ENCODE peak calls at places on chromosomes 11 and 22, in five cellular contexts. E, X, A, C and N are unnamed samples.

GRCh38 chr11:11076276-11076675 is 218.4 kb upstream of the ZBED5 start:
- DNase-seq in X (no peak), E (no peak), C (no peak), A (no peak), N (no peak)

GRCh38 chr11:131980199-131980598 is 609.8 kb downstream of the NTM start:
- DNase-seq in X (no peak), A (no peak), C (no peak), E (no peak), N (no peak)

GRCh38 chr11:132402056-132402684 is 1031.8 kb downstream of the NTM start:
- DNase-seq in C (peak; percentile 47), E (peak; percentile 19), X (peak; percentile 43), A (no peak), N (no peak)

GRCh38 chr22:20167643-20168322 is 16.9 kb upstream of the CCDC188 start:
- DNase-seq in E (no peak), A (no peak), X (no peak), C (no peak), N (no peak)

GRCh38 chr11:76730887-76731286 is 52.3 kb upstream of the TSKU start:
- DNase-seq in C (no peak), E (no peak), A (no peak), X (no peak), N (no peak)

GRCh38 chr11:130148927-130149326 is 10.7 kb upstream of the ST14 start:
- DNase-seq in A (no peak), C (no peak), E (no peak), X (no peak), N (no peak)

GRCh38 chr11:36775157-36775556 is 177.1 kb upstream of the RAG2 start:
- DNase-seq in X (no peak), A (no peak), C (no peak), E (no peak), N (no peak)

GRCh38 chr11:85279267-85279666 is 347.9 kb downstream of the DLG2 start:
- DNase-seq in E (no peak), C (no peak), A (no peak), X (no peak), N (no peak)

GRCh38 chr11:123718075-123718868 is 23.2 kb downstream of the ZNF202 start:
- DNase-seq in C (no peak), A (no peak), E (no peak), X (no peak), N (no peak)

GRCh38 chr11:12258451-12258850 is 118.9 kb upstream of the PARVA start:
- DNase-seq in A (peak; percentile 65), X (no peak), C (no peak), E (no peak), N (no peak)

GRCh38 chr11:30908857-30909256 is 322.7 kb upstream of the MPPED2 start:
- DNase-seq in C (no peak), A (no peak), E (no peak), X (no peak), N (no peak)

GRCh38 chr11:111735262-111736116 is 30.7 kb downstream of the PPP2R1B start:
- DNase-seq in A (no peak), E (peak; percentile 63), X (no peak), C (peak; percentile 27), N (peak; percentile 70)

GRCh38 chr11:2581931-2582435 is 117.8 kb downstream of the KCNQ1OT1 start:
- DNase-seq in X (no peak), A (no peak), E (peak; percentile 5), C (no peak), N (no peak)

GRCh38 chr22:33851240-33851639 is 69.0 kb downstream of the LARGE1 start:
- DNase-seq in X (no peak), C (no peak), A (no peak), E (no peak), N (no peak)

GRCh38 chr22:45503816-45504702 is 1.4 kb downstream of the FBLN1 start:
- DNase-seq in E (no peak), X (peak; percentile 98), C (peak; percentile 68), A (no peak), N (no peak)

GRCh38 chr11:76459299-76459698 is 14.5 kb downstream of the EMSY start:
- DNase-seq in C (no peak), E (no peak), A (no peak), X (no peak), N (no peak)

GRCh38 chr11:128488471-128488870 is 98.9 kb downstream of the ETS1 start:
- DNase-seq in A (no peak), C (no peak), X (no peak), E (no peak), N (no peak)

GRCh38 chr11:119714590-119714989 is 14.4 kb downstream of the NECTIN1 start:
- DNase-seq in A (no peak), E (no peak), C (no peak), X (no peak), N (no peak)

GRCh38 chr11:119716475-119717057 is 12.4 kb downstream of the NECTIN1 start:
- DNase-seq in X (no peak), E (no peak), A (no peak), C (no peak), N (no peak)

GRCh38 chr11:119720311-119720710 is 8.7 kb downstream of the NECTIN1 start:
- DNase-seq in A (no peak), C (no peak), X (no peak), E (no peak), N (no peak)

GRCh38 chr11:119721129-119722120 is 7.6 kb downstream of the NECTIN1 start:
- DNase-seq in X (peak; percentile 48), E (no peak), C (no peak), A (peak; percentile 67), N (peak; percentile 58)

GRCh38 chr11:119717839-119718534 is 11.0 kb downstream of the NECTIN1 start:
- DNase-seq in A (peak; percentile 13), C (no peak), E (no peak), X (peak; percentile 82), N (no peak)
- H3K4me1 ChIP-seq in A (peaks cover 66% of the 10 kb centered on the region), C (peaks cover 27% of the 10 kb centered on the region), E (no peaks in the 10 kb centered on the region), X (peaks cover 68% of the 10 kb centered on the region), N (peaks cover 16% of the 10 kb centered on the region)

DNA sequence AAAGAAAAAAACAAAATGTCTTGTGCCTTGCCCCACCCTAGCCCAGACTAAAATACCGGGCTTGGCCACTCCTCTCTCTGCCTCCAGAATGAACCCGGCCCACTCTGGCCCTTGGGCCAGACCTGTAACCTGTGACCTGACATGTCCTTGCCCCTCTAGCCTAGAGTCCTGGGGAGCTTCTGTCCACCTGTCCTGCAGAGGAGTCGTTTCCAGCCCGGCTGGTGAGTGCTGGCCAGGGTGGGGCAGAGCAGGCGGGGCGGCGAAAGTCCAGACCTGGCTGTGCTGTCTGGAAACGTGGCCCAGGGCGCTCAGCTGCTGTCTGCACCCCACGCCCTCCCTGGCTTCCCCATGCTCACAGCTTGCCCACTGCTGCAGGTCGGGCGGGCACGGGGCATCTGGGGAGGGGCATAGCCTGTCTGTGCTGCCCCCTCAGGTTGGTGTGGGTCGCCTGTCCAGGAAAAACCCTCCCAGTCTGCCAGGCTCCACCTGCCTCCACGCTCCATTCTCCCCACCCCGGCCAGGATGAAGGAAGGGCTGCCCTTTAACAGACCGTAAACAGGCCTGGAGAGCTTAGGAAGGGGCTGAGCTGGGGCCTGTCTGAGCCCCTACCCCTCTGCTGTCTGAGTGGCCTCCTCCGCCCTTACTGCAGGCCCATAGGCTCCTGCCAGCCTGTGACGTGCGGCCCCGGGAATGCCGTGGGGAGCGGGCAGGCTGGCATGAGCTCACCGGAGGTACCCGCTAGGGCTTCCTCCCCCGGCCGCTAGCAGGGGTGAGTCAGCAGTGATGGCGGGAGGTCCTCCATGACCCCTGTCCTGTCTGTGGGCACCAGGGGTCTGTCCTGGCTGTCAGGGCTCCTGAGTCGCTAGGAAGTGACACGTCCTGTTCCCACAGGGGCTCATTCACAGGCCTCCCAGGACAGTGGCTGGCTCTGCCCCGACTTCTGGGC is 1.9 kb downstream of the CD151 start:
- DNase-seq in E (peak; percentile 86), A (no peak), X (no peak), C (no peak), N (peak; percentile 86)
- H3K4me1 ChIP-seq in E (peaks cover 32% of the 10 kb centered on the region), A (peaks cover 75% of the 10 kb centered on the region), X (peaks cover 30% of the 10 kb centered on the region), C (peaks cover 40% of the 10 kb centered on the region), N (peaks cover 47% of the 10 kb centered on the region)

DNA sequence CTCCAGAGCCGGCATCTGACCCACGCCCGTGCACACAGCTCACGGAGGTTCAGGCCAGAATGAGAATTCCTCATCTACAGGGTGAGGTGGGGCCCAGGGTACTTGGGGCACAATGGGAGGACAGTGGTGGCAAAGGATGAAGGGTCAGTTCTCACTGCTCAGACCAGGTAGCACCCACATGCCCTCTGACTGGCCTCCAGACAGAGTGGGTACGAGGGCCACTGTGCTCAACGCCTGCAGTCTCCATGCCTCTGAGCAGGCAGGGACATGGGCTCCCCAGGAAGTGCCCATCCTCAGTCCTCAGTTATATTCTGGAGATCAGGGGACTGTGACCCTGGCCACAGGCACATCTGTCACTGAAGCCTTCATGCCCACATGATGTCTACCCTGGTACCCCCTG is 13.0 kb upstream of the CDC42BPG start:
- DNase-seq in A (no peak), X (no peak), E (no peak), C (no peak), N (no peak)
- H3K4me1 ChIP-seq in A (peaks cover 43% of the 10 kb centered on the region), X (peaks cover 4% of the 10 kb centered on the region), E (peaks cover 45% of the 10 kb centered on the region), C (peaks cover 33% of the 10 kb centered on the region), N (peaks cover 44% of the 10 kb centered on the region)

GRCh38 chr22:50502096-50502495 is 5.4 kb downstream of the LMF2 start:
- DNase-seq in E (no peak), C (no peak), A (no peak), X (no peak), N (no peak)

GRCh38 chr22:50502628-50503474 is 4.7 kb downstream of the LMF2 start:
- DNase-seq in C (no peak), A (no peak), E (no peak), X (no peak), N (no peak)

GRCh38 chr22:50504245-50505211 is 3.0 kb downstream of the LMF2 start:
- DNase-seq in E (no peak), C (no peak), X (no peak), A (no peak), N (no peak)

GRCh38 chr22:50505276-50505775 is 2.2 kb downstream of the LMF2 start:
- DNase-seq in X (no peak), A (no peak), C (no peak), E (no peak), N (no peak)

GRCh38 chr22:50503475-50504145 is 3.9 kb downstream of the LMF2 start:
- DNase-seq in A (no peak), C (no peak), E (no peak), X (no peak), N (no peak)
- H3K4me1 ChIP-seq in A (peaks cover 15% of the 10 kb centered on the region), C (peaks cover 8% of the 10 kb centered on the region), E (peaks cover 8% of the 10 kb centered on the region), X (peaks cover 7% of the 10 kb centered on the region), N (peaks cover 14% of the 10 kb centered on the region)